ENCODE peak calls at places on chromosomes 5 and 9, in eight cellular contexts. Q, H, C, D, I, N, U and J are unnamed samples.

GRCh38 chr5:150487199-150488061 is 20.5 kb upstream of the NDST1 start:
- DNase-seq in Q (peak), H (no peak), C (no peak), D (peak), I (peak), N (no peak), U (peak), J (no peak)

GRCh38 chr5:105150324-105150723 is 1587.7 kb upstream of the NUDT12 start:
- DNase-seq in Q (no peak), H (no peak), C (no peak), D (no peak), I (no peak), N (no peak), U (no peak), J (no peak)

GRCh38 chr5:36734422-36734821 is 128.0 kb downstream of the SLC1A3 start:
- DNase-seq in Q (peak), H (no peak), C (no peak), D (no peak), I (peak), N (no peak), U (no peak), J (no peak)

GRCh38 chr5:88203977-88204735 is 64.5 kb downstream of the TMEM161B start:
- DNase-seq in Q (no peak), H (peak), C (no peak), D (no peak), I (no peak), N (no peak), U (peak), J (no peak)

GRCh38 chr5:14742427-14743010 is 78.0 kb downstream of the OTULIN start:
- DNase-seq in Q (no peak), H (no peak), C (no peak), D (no peak), I (no peak), N (no peak), U (no peak), J (no peak)

GRCh38 chr9:128523199-128523925 is 18.8 kb downstream of the GLE1 start:
- DNase-seq in Q (no peak), H (no peak), C (no peak), D (peak), I (peak), N (no peak), U (no peak), J (no peak)

GRCh38 chr9:136621734-136622093 is 41.0 kb upstream of the EGFL7 start:
- DNase-seq in Q (no peak), H (no peak), C (no peak), D (no peak), I (no peak), N (no peak), U (no peak), J (no peak)

GRCh38 chr9:70539007-70539406 is 124.5 kb upstream of the KLF9 start:
- DNase-seq in Q (no peak), H (no peak), C (no peak), D (no peak), I (no peak), N (no peak), U (no peak), J (no peak)

GRCh38 chr5:7578056-7578455 is 182.1 kb downstream of the ADCY2 start:
- DNase-seq in Q (no peak), H (no peak), C (no peak), D (no peak), I (no peak), N (no peak), U (no peak), J (no peak)

GRCh38 chr5:170467000-170467707 is 36.7 kb upstream of the KCNIP1 start:
- DNase-seq in Q (peak), H (no peak), C (no peak), D (no peak), I (peak), N (no peak), U (no peak), J (no peak)

GRCh38 chr5:180470966-180471582 is 23.1 kb upstream of the CNOT6 start:
- DNase-seq in Q (peak), H (peak), C (peak), D (peak), I (peak), N (peak), U (peak), J (peak)

GRCh38 chr5:142642427-142642826 is 43.5 kb downstream of the FGF1 start:
- DNase-seq in Q (no peak), H (no peak), C (no peak), D (no peak), I (no peak), N (no peak), U (no peak), J (no peak)

GRCh38 chr5:53820119-53820801 is 259.8 kb downstream of the NDUFS4 start:
- DNase-seq in Q (no peak), H (no peak), C (no peak), D (no peak), I (no peak), N (no peak), U (peak), J (no peak)

GRCh38 chr9:114078021-114078780 is at the start of gene AMBP:
- DNase-seq in Q (no peak), H (no peak), C (peak), D (no peak), I (no peak), N (peak), U (no peak), J (no peak)

GRCh38 chr9:99166149-99166548 is 55.6 kb downstream of the ALG2 start:
- DNase-seq in Q (no peak), H (no peak), C (no peak), D (no peak), I (no peak), N (no peak), U (no peak), J (no peak)

GRCh38 chr5:27171696-27172362 is 133.4 kb upstream of the CDH9 start:
- DNase-seq in Q (no peak), H (no peak), C (no peak), D (no peak), I (no peak), N (no peak), U (no peak), J (no peak)

GRCh38 chr9:81984911-81985310 is 3.7 kb upstream of the SPATA31D1 start:
- DNase-seq in Q (peak), H (no peak), C (no peak), D (no peak), I (peak), N (no peak), U (no peak), J (no peak)

GRCh38 chr5:50873594-50874276 is 207.3 kb downstream of the PARP8 start:
- DNase-seq in Q (no peak), H (no peak), C (no peak), D (no peak), I (no peak), N (no peak), U (no peak), J (no peak)

GRCh38 chr5:172958268-172959046 is 767 bp upstream of the RPL26L1 start:
- DNase-seq in Q (peak), H (peak), C (peak), D (peak), I (peak), N (peak), U (peak), J (peak)

GRCh38 chr5:173294673-173295320 is 33.4 kb downstream of the STC2 start:
- DNase-seq in Q (no peak), H (no peak), C (no peak), D (no peak), I (no peak), N (no peak), U (no peak), J (no peak)

GRCh38 chr5:169786219-169786618 is 149.1 kb downstream of the DOCK2 start:
- DNase-seq in Q (no peak), H (no peak), C (no peak), D (no peak), I (no peak), N (no peak), U (no peak), J (no peak)

GRCh38 chr9:133693703-133694529 is 44.2 kb downstream of the SARDH start:
- DNase-seq in Q (no peak), H (no peak), C (no peak), D (peak), I (no peak), N (no peak), U (no peak), J (no peak)

GRCh38 chr9:89622933-89623861 is 18.4 kb downstream of the GADD45G start:
- DNase-seq in Q (no peak), H (no peak), C (no peak), D (no peak), I (no peak), N (no peak), U (no peak), J (no peak)

GRCh38 chr9:130518943-130519772 is 60.2 kb upstream of the FUBP3 start:
- DNase-seq in Q (no peak), H (no peak), C (no peak), D (no peak), I (no peak), N (no peak), U (no peak), J (no peak)

GRCh38 chr5:72600401-72600981 is 93.3 kb upstream of the ZNF366 start:
- DNase-seq in Q (peak), H (no peak), C (no peak), D (no peak), I (peak), N (no peak), U (no peak), J (no peak)

GRCh38 chr5:136159457-136159856 is 26.8 kb downstream of the SMAD5 start:
- DNase-seq in Q (no peak), H (no peak), C (no peak), D (no peak), I (no peak), N (no peak), U (no peak), J (no peak)

GRCh38 chr5:130720355-130720754 is 444.7 kb downstream of the HINT1 start:
- DNase-seq in Q (peak), H (no peak), C (peak), D (no peak), I (peak), N (no peak), U (no peak), J (no peak)
- TF ChIP-seq CTCF in Q (peak), H (no peak), C (no peak), D (peak), I (peak), N (peak), U (no peak), J (peak)

GRCh38 chr9:132166599-132166998 is 4.7 kb downstream of the NTNG2 start:
- DNase-seq in Q (no peak), H (no peak), C (peak), D (no peak), I (no peak), N (no peak), U (no peak), J (no peak)
- TF ChIP-seq CTCF in Q (no peak), H (no peak), C (peak), D (no peak), I (peak), N (peak), U (no peak), J (no peak)

GRCh38 chr9:92175441-92175840 is 60.2 kb upstream of the SPTLC1 start:
- DNase-seq in Q (no peak), H (no peak), C (no peak), D (no peak), I (no peak), N (no peak), U (no peak), J (no peak)
- TF ChIP-seq CTCF in Q (no peak), H (no peak), C (no peak), D (no peak), I (no peak), N (no peak), U (no peak), J (no peak)

GRCh38 chr9:28648723-28649122 is 1075.4 kb upstream of the C9orf72 start:
- DNase-seq in Q (no peak), H (no peak), C (no peak), D (no peak), I (peak), N (no peak), U (no peak), J (no peak)
- TF ChIP-seq CTCF in Q (peak), H (no peak), C (no peak), D (no peak), I (no peak), N (peak), U (no peak), J (peak)

DNA sequence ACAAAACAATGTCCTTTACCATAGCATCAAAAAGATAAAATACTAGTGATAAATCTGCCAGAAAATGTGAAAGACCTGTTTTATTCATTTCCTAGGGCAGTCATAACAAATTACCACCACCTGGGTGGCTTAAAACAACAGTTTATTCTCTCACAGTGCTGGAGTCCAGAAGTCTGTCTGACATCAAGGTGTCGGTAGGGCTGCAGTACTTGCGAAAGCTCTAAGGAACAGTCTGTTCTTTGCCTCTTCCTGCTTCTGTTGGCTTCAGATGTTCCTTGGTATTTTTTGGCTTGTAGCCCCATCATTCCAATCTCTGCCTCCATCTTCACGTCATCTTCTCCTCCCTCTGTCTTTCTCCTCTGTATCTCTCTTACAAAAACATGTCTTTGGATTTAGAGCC is 51.0 kb downstream of the PTPDC1 start:
- DNase-seq in Q (peak), H (no peak), C (no peak), D (no peak), I (peak), N (no peak), U (no peak), J (no peak)
- TF ChIP-seq CTCF in Q (no peak), H (no peak), C (no peak), D (peak), I (no peak), N (no peak), U (no peak), J (no peak)

GRCh38 chr5:94197970-94198369 is 420.4 kb downstream of the KIAA0825 start:
- DNase-seq in Q (no peak), H (no peak), C (no peak), D (no peak), I (no peak), N (no peak), U (no peak), J (no peak)

GRCh38 chr5:94196959-94197358 is 421.4 kb downstream of the KIAA0825 start:
- DNase-seq in Q (peak), H (no peak), C (no peak), D (no peak), I (no peak), N (no peak), U (no peak), J (no peak)

DNA sequence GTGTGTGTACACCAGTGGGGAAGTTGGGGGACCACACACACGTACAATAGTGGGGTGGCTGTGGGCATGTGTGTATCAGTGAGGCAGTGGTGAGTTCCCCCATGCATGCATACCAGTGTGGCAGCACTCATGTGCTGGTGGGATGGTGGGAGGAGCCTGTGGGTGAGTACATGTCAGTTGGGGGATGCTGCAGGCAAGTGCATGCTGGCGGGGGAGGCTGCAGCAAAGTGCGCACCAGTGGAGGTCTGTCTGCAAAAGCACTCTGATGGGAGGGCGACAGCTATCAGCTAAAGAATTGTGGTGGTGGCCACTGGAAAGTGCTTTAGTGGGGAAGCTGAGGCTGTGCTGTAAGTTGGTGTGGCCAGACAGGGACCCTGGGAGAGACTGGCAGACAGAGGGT is 418.8 kb downstream of the KIAA0825 start:
- DNase-seq in Q (no peak), H (no peak), C (no peak), D (no peak), I (no peak), N (no peak), U (no peak), J (no peak)
- TF ChIP-seq CTCF in Q (no peak), H (no peak), C (no peak), D (no peak), I (no peak), N (no peak), U (no peak), J (no peak)